ENCODE peak calls at places on chromosomes 3 and 15, in eight cellular contexts. One of them, this sample, is unnamed.

GRCh38 chr3:23915537-23916108 is 1.2 kb downstream of the NKIRAS1 start:
- DNase-seq in fibroblast of mammary gland: peak
- DNase-seq in Panc1: no peak
- DNase-seq in cardiac fibroblast: peak
- DNase-seq in Calu3: no peak
- DNase-seq in K562: no peak
- DNase-seq in brain microvascular endothelial cell: peak
- DNase-seq in GM23338: no peak
- DNase-seq in this sample: no peak

GRCh38 chr15:62498711-62499110 is 333.6 kb upstream of the C2CD4B start:
- DNase-seq in fibroblast of mammary gland: no peak
- DNase-seq in Panc1: no peak
- DNase-seq in cardiac fibroblast: no peak
- DNase-seq in Calu3: no peak
- DNase-seq in K562: no peak
- DNase-seq in brain microvascular endothelial cell: no peak
- DNase-seq in GM23338: no peak
- DNase-seq in this sample: no peak

GRCh38 chr3:50639055-50639494 is 22.1 kb downstream of the MAPKAPK3 start:
- DNase-seq in fibroblast of mammary gland: peak
- DNase-seq in Panc1: no peak
- DNase-seq in cardiac fibroblast: peak
- DNase-seq in Calu3: no peak
- DNase-seq in K562: no peak
- DNase-seq in brain microvascular endothelial cell: peak
- DNase-seq in GM23338: no peak
- DNase-seq in this sample: no peak

GRCh38 chr3:25901796-25902195 is 111.9 kb downstream of the OXSM start:
- DNase-seq in fibroblast of mammary gland: no peak
- DNase-seq in Panc1: no peak
- DNase-seq in cardiac fibroblast: no peak
- DNase-seq in Calu3: no peak
- DNase-seq in K562: no peak
- DNase-seq in brain microvascular endothelial cell: no peak
- DNase-seq in GM23338: no peak
- DNase-seq in this sample: no peak

GRCh38 chr15:74482661-74483060 is 21.7 kb upstream of the UBL7 start:
- DNase-seq in fibroblast of mammary gland: no peak
- DNase-seq in Panc1: no peak
- DNase-seq in cardiac fibroblast: no peak
- DNase-seq in Calu3: no peak
- DNase-seq in K562: no peak
- DNase-seq in brain microvascular endothelial cell: peak
- DNase-seq in GM23338: peak
- DNase-seq in this sample: no peak

GRCh38 chr3:189967254-189967865 is 153.3 kb downstream of the P3H2 start:
- DNase-seq in fibroblast of mammary gland: peak
- DNase-seq in Panc1: peak
- DNase-seq in cardiac fibroblast: peak
- DNase-seq in Calu3: peak
- DNase-seq in K562: peak
- DNase-seq in brain microvascular endothelial cell: peak
- DNase-seq in GM23338: peak
- DNase-seq in this sample: peak

GRCh38 chr15:32029862-32030781 is at the start of gene CHRNA7:
- DNase-seq in fibroblast of mammary gland: peak
- DNase-seq in Panc1: no peak
- DNase-seq in cardiac fibroblast: peak
- DNase-seq in Calu3: peak
- DNase-seq in K562: peak
- DNase-seq in brain microvascular endothelial cell: peak
- DNase-seq in GM23338: peak
- DNase-seq in this sample: peak

GRCh38 chr3:188365978-188366698 is 212.2 kb downstream of the LPP start:
- DNase-seq in fibroblast of mammary gland: no peak
- DNase-seq in Panc1: no peak
- DNase-seq in cardiac fibroblast: peak
- DNase-seq in Calu3: peak
- DNase-seq in K562: no peak
- DNase-seq in brain microvascular endothelial cell: no peak
- DNase-seq in GM23338: no peak
- DNase-seq in this sample: no peak

GRCh38 chr3:146090521-146090920 is 70.5 kb downstream of the PLOD2 start:
- DNase-seq in fibroblast of mammary gland: no peak
- DNase-seq in Panc1: no peak
- DNase-seq in cardiac fibroblast: no peak
- DNase-seq in Calu3: no peak
- DNase-seq in K562: no peak
- DNase-seq in brain microvascular endothelial cell: no peak
- DNase-seq in GM23338: no peak
- DNase-seq in this sample: no peak

GRCh38 chr3:195773956-195774537 is 37.7 kb downstream of the MUC4 start:
- DNase-seq in fibroblast of mammary gland: no peak
- DNase-seq in Panc1: no peak
- DNase-seq in cardiac fibroblast: no peak
- DNase-seq in Calu3: no peak
- DNase-seq in K562: no peak
- DNase-seq in brain microvascular endothelial cell: no peak
- DNase-seq in GM23338: no peak
- DNase-seq in this sample: no peak

GRCh38 chr3:195771651-195772300 is 40.0 kb downstream of the MUC4 start:
- DNase-seq in fibroblast of mammary gland: no peak
- DNase-seq in Panc1: no peak
- DNase-seq in cardiac fibroblast: no peak
- DNase-seq in Calu3: no peak
- DNase-seq in K562: no peak
- DNase-seq in brain microvascular endothelial cell: no peak
- DNase-seq in GM23338: no peak
- DNase-seq in this sample: no peak

GRCh38 chr3:195777975-195778374 is 33.8 kb downstream of the MUC4 start:
- DNase-seq in fibroblast of mammary gland: no peak
- DNase-seq in Panc1: no peak
- DNase-seq in cardiac fibroblast: no peak
- DNase-seq in Calu3: no peak
- DNase-seq in K562: no peak
- DNase-seq in brain microvascular endothelial cell: no peak
- DNase-seq in GM23338: no peak
- DNase-seq in this sample: no peak

GRCh38 chr3:195770081-195770840 is 41.5 kb downstream of the MUC4 start:
- DNase-seq in fibroblast of mammary gland: no peak
- DNase-seq in Panc1: no peak
- DNase-seq in cardiac fibroblast: no peak
- DNase-seq in Calu3: no peak
- DNase-seq in K562: no peak
- DNase-seq in brain microvascular endothelial cell: no peak
- DNase-seq in GM23338: no peak
- DNase-seq in this sample: no peak

GRCh38 chr3:195774917-195775316 is 36.8 kb downstream of the MUC4 start:
- DNase-seq in fibroblast of mammary gland: peak
- DNase-seq in Panc1: peak
- DNase-seq in cardiac fibroblast: peak
- DNase-seq in Calu3: peak
- DNase-seq in K562: peak
- DNase-seq in brain microvascular endothelial cell: peak
- DNase-seq in GM23338: peak
- DNase-seq in this sample: peak
- TF ChIP-seq CTCF in fibroblast of mammary gland: peak
- TF ChIP-seq CTCF in Panc1: peak
- TF ChIP-seq CTCF in cardiac fibroblast: peak
- TF ChIP-seq CTCF in Calu3: peak
- TF ChIP-seq CTCF in K562: peak
- TF ChIP-seq CTCF in brain microvascular endothelial cell: peak
- TF ChIP-seq CTCF in GM23338: peak
- TF ChIP-seq CTCF in this sample: peak

GRCh38 chr3:139764936-139765335 is 87.2 kb upstream of the NMNAT3 start:
- DNase-seq in fibroblast of mammary gland: peak
- DNase-seq in Panc1: no peak
- DNase-seq in cardiac fibroblast: peak
- DNase-seq in Calu3: no peak
- DNase-seq in K562: no peak
- DNase-seq in brain microvascular endothelial cell: peak
- DNase-seq in GM23338: no peak
- DNase-seq in this sample: no peak
- TF ChIP-seq CTCF in fibroblast of mammary gland: no peak
- TF ChIP-seq CTCF in Panc1: no peak
- TF ChIP-seq CTCF in cardiac fibroblast: no peak
- TF ChIP-seq CTCF in Calu3: no peak
- TF ChIP-seq CTCF in K562: no peak
- TF ChIP-seq CTCF in brain microvascular endothelial cell: no peak
- TF ChIP-seq CTCF in GM23338: no peak
- TF ChIP-seq CTCF in this sample: no peak

GRCh38 chr15:44536298-44536961 is 517 bp upstream of the EIF3J start:
- DNase-seq in fibroblast of mammary gland: peak
- DNase-seq in Panc1: peak
- DNase-seq in cardiac fibroblast: no peak
- DNase-seq in Calu3: peak
- DNase-seq in K562: peak
- DNase-seq in brain microvascular endothelial cell: no peak
- DNase-seq in GM23338: peak
- DNase-seq in this sample: peak
- TF ChIP-seq CTCF in fibroblast of mammary gland: peak
- TF ChIP-seq CTCF in Panc1: peak
- TF ChIP-seq CTCF in cardiac fibroblast: peak
- TF ChIP-seq CTCF in Calu3: no peak
- TF ChIP-seq CTCF in K562: peak
- TF ChIP-seq CTCF in brain microvascular endothelial cell: peak
- TF ChIP-seq CTCF in GM23338: peak
- TF ChIP-seq CTCF in this sample: peak

GRCh38 chr3:45693941-45694521 is 4.8 kb downstream of the SACM1L start:
- DNase-seq in fibroblast of mammary gland: no peak
- DNase-seq in Panc1: no peak
- DNase-seq in cardiac fibroblast: no peak
- DNase-seq in Calu3: no peak
- DNase-seq in K562: no peak
- DNase-seq in brain microvascular endothelial cell: no peak
- DNase-seq in GM23338: no peak
- DNase-seq in this sample: no peak
- TF ChIP-seq CTCF in fibroblast of mammary gland: no peak
- TF ChIP-seq CTCF in Panc1: no peak
- TF ChIP-seq CTCF in cardiac fibroblast: no peak
- TF ChIP-seq CTCF in Calu3: no peak
- TF ChIP-seq CTCF in K562: no peak
- TF ChIP-seq CTCF in brain microvascular endothelial cell: peak
- TF ChIP-seq CTCF in GM23338: no peak
- TF ChIP-seq CTCF in this sample: no peak

DNA sequence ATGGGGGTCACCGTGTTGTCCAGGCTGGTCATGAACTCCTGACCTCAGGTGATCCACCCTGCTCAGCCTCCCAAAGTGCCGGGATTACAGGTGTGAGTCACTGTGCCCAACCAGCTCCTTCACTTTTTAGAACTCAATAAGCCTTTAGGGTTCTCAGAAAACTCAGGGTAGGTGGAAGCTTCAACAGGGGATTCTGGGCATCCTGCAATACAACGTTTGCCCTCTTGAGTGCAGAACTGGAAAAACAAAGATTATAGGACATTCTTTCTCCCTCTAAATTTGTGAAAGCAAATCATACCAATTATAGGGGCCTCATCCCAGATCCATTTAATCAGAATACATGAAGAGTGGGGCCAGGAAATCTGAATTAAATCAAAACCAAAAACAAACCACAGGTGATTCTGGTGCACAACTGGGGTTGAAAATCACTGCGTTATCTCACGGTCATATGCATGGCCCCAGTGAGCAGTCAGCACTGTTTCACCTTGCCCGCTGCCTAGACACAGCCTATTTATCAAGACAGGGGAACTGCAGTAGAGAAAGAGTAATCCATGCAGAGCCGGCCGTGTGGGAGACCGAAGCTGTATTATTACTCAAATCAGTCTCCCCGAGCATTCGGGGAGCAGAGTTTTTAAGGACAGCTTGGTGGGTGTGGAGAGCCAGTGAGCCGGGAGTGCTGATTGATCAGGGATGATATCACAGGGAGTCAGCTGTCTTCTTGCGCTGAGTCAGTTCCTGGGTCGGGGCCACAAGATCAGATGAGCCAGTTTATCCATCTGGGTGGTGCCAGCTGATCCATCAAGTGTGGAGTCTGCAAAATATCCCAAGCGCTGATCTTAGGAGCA is 58.4 kb downstream of the TMEM44 start:
- DNase-seq in fibroblast of mammary gland: peak
- DNase-seq in Panc1: no peak
- DNase-seq in cardiac fibroblast: peak
- DNase-seq in Calu3: peak
- DNase-seq in K562: peak
- DNase-seq in brain microvascular endothelial cell: peak
- DNase-seq in GM23338: no peak
- DNase-seq in this sample: no peak
- TF ChIP-seq CTCF in fibroblast of mammary gland: peak
- TF ChIP-seq CTCF in Panc1: no peak
- TF ChIP-seq CTCF in cardiac fibroblast: peak
- TF ChIP-seq CTCF in Calu3: peak
- TF ChIP-seq CTCF in K562: no peak
- TF ChIP-seq CTCF in brain microvascular endothelial cell: peak
- TF ChIP-seq CTCF in GM23338: no peak
- TF ChIP-seq CTCF in this sample: no peak

DNA sequence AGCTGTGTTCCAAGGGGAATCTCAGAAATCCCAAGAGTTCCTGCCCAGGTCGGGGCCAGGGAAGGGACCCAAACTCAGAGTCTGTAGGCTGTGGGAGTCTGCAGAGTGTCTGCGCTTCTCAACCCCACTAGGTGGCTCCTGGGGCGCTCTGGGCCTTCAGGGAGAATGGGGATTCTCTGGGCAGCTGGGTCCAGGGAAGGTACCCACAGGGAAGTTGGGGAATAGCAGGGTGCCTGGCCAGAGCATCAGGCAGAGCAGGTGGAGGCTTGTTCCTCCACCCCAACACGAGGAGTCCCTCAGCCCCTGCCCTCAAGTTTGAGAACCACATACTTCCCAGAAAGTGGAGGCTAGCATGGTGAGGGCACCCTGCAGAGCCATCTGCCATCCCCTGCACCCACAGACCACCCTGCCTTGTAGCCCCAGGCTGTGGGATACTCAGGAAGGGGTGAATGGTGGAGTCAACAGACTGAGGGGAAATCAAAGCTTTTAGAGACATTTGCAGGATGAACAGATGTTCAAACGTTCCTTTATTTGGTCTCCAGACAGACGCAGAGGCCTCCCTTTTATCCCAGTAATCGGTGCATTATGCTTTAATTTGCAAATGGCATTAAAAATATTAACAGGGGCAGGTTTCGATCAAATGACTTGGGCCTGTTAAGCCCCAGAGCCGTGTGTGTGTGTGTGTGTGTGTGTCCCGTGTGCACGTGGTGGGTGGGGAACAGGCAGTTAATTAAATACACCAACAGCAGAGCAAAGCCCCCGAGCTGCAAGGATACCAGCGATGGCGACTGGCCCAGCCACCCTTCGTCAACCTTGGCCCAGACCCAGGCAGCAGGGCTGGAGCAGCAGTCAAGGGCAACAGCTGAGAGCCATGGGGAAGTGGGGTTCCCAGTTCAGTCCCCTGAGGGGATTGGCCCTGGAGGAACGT is 57.7 kb downstream of the DNAJB8 start:
- DNase-seq in fibroblast of mammary gland: no peak
- DNase-seq in Panc1: no peak
- DNase-seq in cardiac fibroblast: no peak
- DNase-seq in Calu3: peak
- DNase-seq in K562: no peak
- DNase-seq in brain microvascular endothelial cell: no peak
- DNase-seq in GM23338: peak
- DNase-seq in this sample: no peak
- TF ChIP-seq CTCF in fibroblast of mammary gland: no peak
- TF ChIP-seq CTCF in Panc1: no peak
- TF ChIP-seq CTCF in cardiac fibroblast: no peak
- TF ChIP-seq CTCF in Calu3: peak
- TF ChIP-seq CTCF in K562: peak
- TF ChIP-seq CTCF in brain microvascular endothelial cell: peak
- TF ChIP-seq CTCF in GM23338: peak
- TF ChIP-seq CTCF in this sample: no peak